ENCODE peak calls at places on chromosome 14, in ten cellular contexts. B is dorsolateral prefrontal cortex, F is thoracic aorta, H is testis, D is Panc1, R is endothelial cell, Z is neural crest cell, U is neural progenitor cell, K is GM20000, W is SK-N-SH. T is an unnamed sample.

GRCh38 chr14:22892488-22892887 is 9.5 kb downstream of the REM2 start:
- DNase-seq in W (no peak), K (no peak), Z (no peak), R (no peak), U (no peak), D (no peak), F (no peak), B (no peak), H (no peak), T (no peak)

GRCh38 chr14:87600236-87600635 is 392.7 kb downstream of the GALC start:
- DNase-seq in W (no peak), D (no peak), F (no peak), K (no peak), Z (no peak), B (no peak), U (no peak), R (no peak), H (no peak), T (no peak)

GRCh38 chr14:91367173-91368171 is 50.1 kb downstream of the CCDC88C start:
- DNase-seq in B (no peak), Z (no peak), F (no peak), R (no peak), D (no peak), W (no peak), H (no peak), K (peak; percentile 80), U (no peak), T (peak; percentile 86)

GRCh38 chr14:39175445-39176262 is 600 bp downstream of the PNN start:
- DNase-seq in U (peak; percentile 72), K (peak; percentile 15), H (peak; percentile 65), B (peak; percentile 66), Z (peak; percentile 48), F (no peak), D (no peak), R (peak; percentile 63), W (peak; percentile 40), T (no peak)

GRCh38 chr14:78633747-78634146 is 463.6 kb downstream of the NRXN3 start:
- DNase-seq in F (no peak), W (no peak), U (peak; percentile 71), R (no peak), B (no peak), H (no peak), Z (peak; percentile 12), D (no peak), K (no peak), T (no peak)

GRCh38 chr14:99129211-99129696 is 142.7 kb downstream of the BCL11B start:
- DNase-seq in H (no peak), K (no peak), U (no peak), W (no peak), R (peak; percentile 2), D (no peak), F (no peak), Z (no peak), B (peak; percentile 35), T (no peak)

GRCh38 chr14:91521058-91521721 is 11.1 kb upstream of the PPP4R3A start:
- DNase-seq in F (no peak), D (no peak), H (no peak), B (no peak), Z (no peak), R (no peak), U (no peak), K (no peak), W (no peak), T (no peak)

GRCh38 chr14:92484132-92484823 is 29.3 kb upstream of the RIN3 start:
- DNase-seq in W (no peak), U (no peak), F (no peak), R (no peak), K (no peak), D (no peak), H (no peak), Z (no peak), B (no peak), T (no peak)

GRCh38 chr14:55237999-55238680 is 33.1 kb upstream of the FBXO34 start:
- DNase-seq in R (no peak), U (no peak), W (no peak), D (no peak), F (no peak), B (no peak), H (no peak), Z (no peak), K (no peak), T (no peak)

GRCh38 chr14:77051101-77051500 is 22.6 kb upstream of the IRF2BPL start:
- DNase-seq in R (no peak), B (peak; percentile 67), K (no peak), D (no peak), Z (no peak), W (peak; percentile 64), U (no peak), H (peak; percentile 91), F (peak; percentile 78), T (no peak)

GRCh38 chr14:87628129-87628528 is 364.9 kb downstream of the GALC start:
- DNase-seq in W (no peak), D (no peak), H (peak; percentile 58), R (peak; percentile 56), F (peak; percentile 27), K (no peak), B (no peak), Z (peak; percentile 12), U (peak; percentile 90), T (no peak)

GRCh38 chr14:29271669-29272068 is 505.1 kb downstream of the FOXG1 start:
- DNase-seq in H (no peak), U (no peak), K (no peak), Z (no peak), F (no peak), B (no peak), R (no peak), W (no peak), D (no peak), T (no peak)

GRCh38 chr14:55771242-55772025 is 191.4 kb downstream of the KTN1 start:
- DNase-seq in F (no peak), W (no peak), H (peak; percentile 66), B (no peak), Z (no peak), D (no peak), K (no peak), R (no peak), U (no peak), T (no peak)

GRCh38 chr14:101235042-101235871 is 326.0 kb upstream of the DIO3 start:
- DNase-seq in B (peak; percentile 67), Z (peak; percentile 83), U (peak; percentile 84), R (peak; percentile 88), W (peak; percentile 95), D (no peak), H (peak; percentile 64), K (peak; percentile 75), F (no peak), T (peak; percentile 71)
- TF ChIP-seq CTCF in B (peak; percentile 65), Z (peak; percentile 78), U (peak; percentile 79), R (peak; percentile 67), W (peak; percentile 70), D (peak; percentile 85), H (peak; percentile 56), K (peak; percentile 53), F (peak; percentile 21), T (peak; percentile 61)

DNA sequence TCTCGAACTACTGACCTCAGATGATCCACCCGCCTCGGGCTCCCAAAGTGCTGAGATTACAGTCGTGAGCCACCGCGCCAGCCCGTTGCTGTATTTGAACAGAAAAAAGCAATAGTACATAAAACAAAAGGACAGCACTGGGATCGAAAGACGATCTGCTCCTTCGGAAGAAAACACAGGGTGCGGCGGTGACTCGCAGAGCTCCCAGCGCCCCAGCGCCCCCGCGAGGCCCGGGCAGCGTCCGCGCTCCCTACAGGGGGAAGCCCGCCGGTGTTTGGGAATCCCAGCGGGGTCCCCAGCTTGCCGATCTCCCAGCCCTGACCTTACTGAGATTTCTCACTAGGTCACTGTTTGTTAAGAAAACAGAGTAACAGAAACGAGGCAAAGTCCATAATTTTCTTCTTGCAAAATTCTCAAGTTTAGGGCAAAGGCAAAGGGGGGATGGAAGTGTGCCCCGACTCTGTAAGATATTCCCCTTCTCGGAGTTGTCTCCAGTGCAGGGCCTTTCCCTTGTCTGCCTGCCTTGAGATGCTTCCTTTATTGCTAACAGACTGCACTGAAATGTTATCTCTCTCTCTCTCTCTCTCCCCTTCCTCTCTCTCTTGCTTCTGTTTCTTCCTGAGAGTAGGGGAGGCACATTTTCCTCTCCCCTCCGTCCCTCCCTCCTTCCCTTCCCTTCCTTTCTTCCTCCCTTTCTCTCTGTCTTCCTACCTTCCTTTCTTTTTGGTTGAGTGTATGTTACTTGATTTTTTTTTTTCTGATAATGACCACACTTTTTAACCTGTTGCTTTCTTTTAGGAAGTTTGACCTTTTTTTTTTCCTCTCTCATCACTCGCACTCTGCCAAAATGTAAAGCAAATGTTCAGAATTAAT is 92.0 kb downstream of the TMEM30B start:
- DNase-seq in W (peak; percentile 73), F (no peak), H (peak; percentile 44), K (peak; percentile 70), U (peak; percentile 82), Z (peak; percentile 30), R (peak; percentile 63), D (no peak), B (no peak), T (peak; percentile 77)
- TF ChIP-seq CTCF in W (peak; percentile 32), F (peak; percentile 59), H (no peak), K (peak; percentile 30), U (peak; percentile 63), Z (peak; percentile 51), R (no peak), D (peak; percentile 82), B (peak; percentile 29), T (peak; percentile 62)

GRCh38 chr14:24189059-24189375 is 401 bp upstream of the IPO4 start:
- DNase-seq in R (no peak), B (no peak), U (no peak), Z (no peak), W (no peak), H (no peak), K (no peak), F (no peak), D (no peak), T (no peak)
- TF ChIP-seq CTCF in R (no peak), B (no peak), U (no peak), Z (no peak), W (no peak), H (no peak), K (no peak), F (no peak), D (no peak), T (no peak)

GRCh38 chr14:106372870-106373657 is 846.7 kb downstream of the TMEM121 start:
- DNase-seq in U (no peak), R (no peak), D (peak; percentile 17), K (peak; percentile 83), W (peak; percentile 81), F (no peak), Z (no peak), H (peak; percentile 87), B (no peak), T (peak; percentile 72)
- TF ChIP-seq CTCF in U (peak; percentile 24), R (peak; percentile 15), D (peak; percentile 86), K (peak; percentile 93), W (peak; percentile 68), F (peak; percentile 9), Z (peak; percentile 23), H (peak; percentile 67), B (peak; percentile 44), T (peak; percentile 97)

T was measured in GM13977.